ENCODE peak calls at places on chromosomes 11 and 22, in eight cellular contexts. I is uterus, B is AG04450, V is fibroblast of mammary gland, H is RWPE1, J is lung, X is NB4, S is endothelial cell of umbilical vein. A is an unnamed sample.

GRCh38 chr11:15897211-15897960 is 459.0 kb downstream of the SOX6 start:
- DNase-seq in V (peak; percentile 1), H (peak; percentile 22), S (no peak), B (peak; percentile 7), J (no peak), X (no peak), I (no peak), A (no peak)

GRCh38 chr22:30483169-30483568 is 11.4 kb upstream of the SEC14L3 start:
- DNase-seq in J (no peak), S (peak; percentile 18), H (no peak), V (no peak), X (no peak), I (no peak), B (no peak), A (no peak)

GRCh38 chr11:111303476-111303875 is 5.1 kb downstream of the POU2AF3 start:
- DNase-seq in H (no peak), V (no peak), B (no peak), I (no peak), J (peak; percentile 71), S (no peak), X (no peak), A (no peak)

GRCh38 chr11:126628790-126629621 is 273.5 kb downstream of the ST3GAL4 start:
- DNase-seq in H (no peak), X (no peak), V (peak; percentile 89), J (no peak), I (no peak), S (no peak), B (peak; percentile 1), A (no peak)

GRCh38 chr22:50599816-50600454 is 658 bp upstream of the MAPK8IP2 start:
- DNase-seq in I (no peak), J (no peak), V (no peak), B (no peak), H (peak; percentile 56), X (peak; percentile 60), S (peak; percentile 26), A (no peak)

GRCh38 chr11:64619811-64620285 is 28.8 kb downstream of the SLC22A12 start:
- DNase-seq in I (peak; percentile 94), S (peak; percentile 10), B (peak; percentile 7), X (peak; percentile 92), H (no peak), J (peak; percentile 63), V (peak; percentile 73), A (no peak)

GRCh38 chr22:23395476-23396361 is 184.4 kb downstream of the IGLL1 start:
- DNase-seq in H (no peak), X (no peak), J (no peak), V (no peak), B (no peak), S (no peak), I (no peak), A (no peak)

GRCh38 chr11:100970273-100971164 is 159.1 kb downstream of the PGR start:
- DNase-seq in X (no peak), S (no peak), J (no peak), H (no peak), B (no peak), I (no peak), V (no peak), A (no peak)

GRCh38 chr11:115197433-115197832 is 306.8 kb downstream of the CADM1 start:
- DNase-seq in V (no peak), S (no peak), B (no peak), H (no peak), J (no peak), X (no peak), I (no peak), A (no peak)

GRCh38 chr11:130839950-130840666 is 76.2 kb downstream of the SNX19 start:
- DNase-seq in J (no peak), I (no peak), H (no peak), S (no peak), B (peak; percentile 24), X (no peak), V (peak; percentile 96), A (no peak)

GRCh38 chr22:50627914-50628542 is at the start of gene ARSA:
- DNase-seq in V (peak; percentile 74), B (peak; percentile 43), I (peak; percentile 81), H (peak; percentile 75), J (peak; percentile 76), X (peak; percentile 87), S (peak; percentile 77), A (no peak)

GRCh38 chr22:29002603-29003002 is 59.0 kb downstream of the C22orf31 start:
- DNase-seq in X (no peak), I (no peak), B (no peak), H (no peak), V (no peak), S (no peak), J (no peak), A (no peak)

GRCh38 chr11:1749787-1750351 is 526 bp downstream of the IFITM10 start:
- DNase-seq in B (no peak), I (no peak), J (no peak), S (no peak), X (peak; percentile 16), H (peak; percentile 84), V (peak; percentile 96), A (no peak)

GRCh38 chr11:67642490-67643120 is 3.0 kb upstream of the TBX10 start:
- DNase-seq in V (no peak), J (no peak), B (no peak), I (no peak), X (no peak), S (no peak), H (no peak), A (no peak)

GRCh38 chr11:122115520-122116343 is at the start of gene BLID:
- DNase-seq in V (peak; percentile 61), S (peak; percentile 39), J (peak; percentile 51), B (no peak), I (peak; percentile 54), H (no peak), X (peak; percentile 15), A (no peak)
- TF ChIP-seq CTCF in V (peak; percentile 72), S (peak; percentile 55), J (no peak), B (peak; percentile 64), I (no peak), H (no peak), X (peak; percentile 51), A (no peak)

DNA sequence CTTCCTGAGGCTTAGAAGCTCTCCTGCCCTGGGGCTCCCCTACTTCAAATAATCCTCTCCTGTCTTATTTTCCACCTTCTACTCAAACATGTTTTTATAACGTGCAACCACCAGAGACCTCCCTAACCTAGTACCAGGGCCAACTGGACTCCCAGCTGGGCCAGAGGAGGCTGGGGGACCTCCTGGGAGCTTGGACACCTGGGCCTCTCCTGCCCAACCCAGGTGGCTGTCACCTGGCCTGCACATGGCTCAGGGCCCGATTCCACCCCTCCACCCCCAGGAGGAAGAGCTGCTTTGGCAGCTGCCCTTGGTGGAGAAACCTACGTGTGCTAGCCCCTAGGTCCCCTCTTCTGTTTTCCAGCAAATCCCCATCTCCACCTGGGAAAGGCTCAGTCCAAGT is 105.2 kb downstream of the ABTB2 start:
- DNase-seq in H (no peak), V (no peak), B (no peak), J (no peak), S (no peak), I (no peak), X (no peak), A (no peak)
- TF ChIP-seq CTCF in H (no peak), V (no peak), B (no peak), J (no peak), S (no peak), I (no peak), X (no peak), A (no peak)

DNA sequence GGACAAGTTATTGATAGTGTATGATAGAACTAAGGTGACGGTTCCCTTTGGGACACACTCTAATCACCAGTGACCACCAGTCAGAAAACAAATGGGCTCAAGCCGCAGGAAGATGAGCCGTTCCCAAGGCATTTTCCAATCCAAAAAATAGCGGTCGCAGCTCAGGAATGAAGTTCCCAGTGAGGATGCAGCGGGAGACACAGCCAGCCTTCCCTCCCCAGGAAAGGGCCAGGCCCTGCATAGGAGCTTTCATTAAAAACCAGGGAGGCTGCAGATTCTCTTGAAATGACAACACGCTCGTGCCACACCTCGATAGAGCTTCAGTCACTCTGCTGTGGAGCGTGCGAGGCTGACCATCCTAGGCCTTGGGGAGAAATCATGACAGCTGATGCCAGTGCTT is 65.8 kb upstream of the WNT7B start:
- DNase-seq in I (peak; percentile 33), X (no peak), J (no peak), S (no peak), V (peak; percentile 34), B (no peak), H (no peak), A (peak; percentile 22)
- TF ChIP-seq CTCF in I (no peak), X (no peak), J (no peak), S (no peak), V (no peak), B (no peak), H (no peak), A (no peak)

DNA sequence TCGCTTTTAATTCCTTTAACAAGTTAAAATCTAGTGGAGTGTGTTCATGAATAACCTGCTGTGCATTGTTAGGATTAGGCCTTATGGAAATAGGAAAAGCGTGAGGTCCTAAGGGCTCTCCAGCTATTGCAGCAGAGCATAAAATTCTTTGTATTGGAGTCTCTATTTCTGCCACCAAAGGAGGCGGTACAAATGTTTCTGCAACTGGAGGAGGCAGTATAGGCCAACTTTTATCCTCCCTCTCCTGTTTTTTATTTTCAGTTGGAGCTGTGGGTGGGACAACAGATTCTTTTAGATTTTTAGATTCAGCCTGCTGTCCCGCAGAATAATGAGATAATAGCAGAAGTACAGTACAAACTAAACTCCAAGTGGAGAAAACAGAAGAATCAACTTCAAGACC is 26.2 kb downstream of the OR10A6 start:
- DNase-seq in I (no peak), H (no peak), B (peak; percentile 37), V (peak; percentile 55), S (peak; percentile 38), X (no peak), J (no peak), A (no peak)
- TF ChIP-seq CTCF in I (no peak), H (no peak), B (peak; percentile 61), V (peak; percentile 45), S (no peak), X (no peak), J (no peak), A (no peak)

GRCh38 chr11:62792193-62792575 is 378 bp upstream of the TMEM223 start:
- DNase-seq in H (no peak), X (peak; percentile 43), J (no peak), S (no peak), B (no peak), I (peak; percentile 43), V (no peak), A (no peak)
- TF ChIP-seq CTCF in H (no peak), X (no peak), J (no peak), S (no peak), B (no peak), I (no peak), V (no peak), A (no peak)

DNA sequence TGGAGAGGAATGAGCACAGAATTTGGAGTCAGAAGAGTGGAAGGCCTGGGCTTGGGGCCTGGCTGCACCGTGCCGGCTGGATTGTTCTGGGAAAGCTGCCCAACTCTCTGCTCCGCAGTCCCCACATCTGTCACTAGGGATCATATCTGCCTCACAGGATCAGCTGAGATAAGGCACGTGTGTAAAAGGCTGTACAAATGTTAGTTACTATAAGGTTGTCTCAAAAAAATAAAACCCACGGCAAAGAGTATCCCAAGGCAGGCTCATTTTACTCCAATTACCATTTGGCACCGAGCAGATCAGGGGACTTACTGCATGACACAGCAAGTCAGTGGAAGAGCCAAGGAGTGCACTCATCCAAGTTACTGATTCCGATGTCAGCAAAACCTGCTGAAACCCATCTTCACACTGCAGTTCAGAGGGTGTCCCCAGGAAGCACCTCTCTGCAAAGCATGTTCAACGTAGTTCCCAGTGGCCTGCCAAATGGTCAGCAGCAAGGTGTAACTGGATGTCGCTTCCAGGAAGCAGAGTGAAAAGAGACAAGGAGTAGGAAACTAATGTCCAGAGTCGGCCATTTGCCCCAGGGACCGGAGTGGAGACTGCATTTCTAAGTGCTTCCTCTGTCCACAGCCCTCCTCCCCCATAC is 18.1 kb upstream of the MRTFA start:
- DNase-seq in J (no peak), S (peak; percentile 60), B (no peak), I (peak; percentile 47), X (no peak), V (peak; percentile 85), H (peak; percentile 14), A (no peak)
- TF ChIP-seq CTCF in J (no peak), S (no peak), B (peak; percentile 22), I (peak; percentile 38), X (no peak), V (peak; percentile 26), H (peak; percentile 22), A (no peak)

A was measured in omental fat pad.